ENCODE peak calls at places on chromosomes 1 and 21, in eight cellular contexts. R, O, C, F, J, M, A and Q are unnamed samples.

GRCh38 chr1:41856361-41857285 is 62.1 kb downstream of the HIVEP3 start:
- DNase-seq in O (peak), M (no peak), C (no peak), R (peak), F (no peak), J (no peak), A (no peak), Q (no peak)

GRCh38 chr1:201626629-201627275 is 87.8 kb downstream of the NAV1 start:
- DNase-seq in R (peak), M (no peak), J (no peak), A (no peak), O (peak), F (no peak), C (no peak), Q (no peak)

GRCh38 chr1:203081465-203082355 is 4.1 kb downstream of the MYOG start:
- DNase-seq in M (no peak), R (no peak), J (no peak), C (peak), A (no peak), F (no peak), O (no peak), Q (no peak)

GRCh38 chr21:28459193-28459592 is 533.5 kb downstream of the LTN1 start:
- DNase-seq in R (peak), C (no peak), A (no peak), J (no peak), F (no peak), M (no peak), O (no peak), Q (no peak)

GRCh38 chr1:231040019-231040799 is at the start of gene FAM89A:
- DNase-seq in M (peak), A (no peak), R (peak), J (peak), C (peak), O (peak), F (peak), Q (peak)

GRCh38 chr1:221254813-221255212 is 375.6 kb downstream of the HLX start:
- DNase-seq in M (no peak), J (no peak), A (no peak), F (no peak), R (no peak), O (no peak), C (no peak), Q (no peak)

GRCh38 chr1:203615182-203615581 is 11.4 kb upstream of the ATP2B4 start:
- DNase-seq in J (no peak), F (no peak), C (no peak), O (no peak), M (no peak), A (no peak), R (no peak), Q (no peak)

GRCh38 chr1:27331922-27332321 is 9.9 kb upstream of the SYTL1 start:
- DNase-seq in C (no peak), R (no peak), A (no peak), M (no peak), F (no peak), J (no peak), O (no peak), Q (no peak)

GRCh38 chr1:28509705-28510349 is 4.0 kb downstream of the RCC1 start:
- DNase-seq in A (no peak), M (peak), F (no peak), O (no peak), J (peak), R (peak), C (no peak), Q (peak)

GRCh38 chr1:11339346-11340247 is 66.6 kb downstream of the UBIAD1 start:
- DNase-seq in C (no peak), O (no peak), F (no peak), M (no peak), A (peak), R (no peak), J (no peak), Q (no peak)

GRCh38 chr1:206867261-206867660 is 1.8 kb downstream of the IL20 start:
- DNase-seq in A (no peak), J (no peak), F (no peak), M (no peak), O (no peak), C (no peak), R (no peak), Q (no peak)

GRCh38 chr1:150365945-150366344 is 2.0 kb downstream of the RPRD2 start:
- DNase-seq in J (no peak), F (no peak), O (no peak), A (no peak), C (no peak), M (no peak), R (peak), Q (no peak)

GRCh38 chr21:41611966-41612606 is 104.1 kb upstream of the TMPRSS2 start:
- DNase-seq in C (no peak), O (no peak), R (peak), M (no peak), A (peak), J (peak), F (no peak), Q (no peak)

GRCh38 chr1:171313835-171314320 is at the start of gene FMO4:
- DNase-seq in R (peak), O (peak), F (peak), A (peak), M (peak), J (peak), C (peak), Q (peak)

GRCh38 chr1:111707906-111708305 is 31.3 kb downstream of the INKA2 start:
- DNase-seq in R (no peak), A (no peak), C (no peak), J (no peak), M (no peak), O (no peak), F (no peak), Q (no peak)

GRCh38 chr1:101474039-101474665 is 237.3 kb downstream of the S1PR1 start:
- DNase-seq in R (no peak), F (no peak), M (no peak), J (no peak), A (no peak), C (no peak), O (no peak), Q (no peak)

GRCh38 chr1:118987431-118988185 is 535 bp downstream of the TBX15 start:
- DNase-seq in J (peak), R (no peak), C (no peak), M (no peak), A (no peak), F (no peak), O (peak), Q (no peak)

GRCh38 chr1:212218065-212218464 is 67.1 kb upstream of the PPP2R5A start:
- DNase-seq in C (no peak), J (no peak), F (no peak), M (no peak), A (no peak), R (no peak), O (no peak), Q (no peak)

GRCh38 chr1:1019122-1019999 is 559 bp upstream of the AGRN start:
- DNase-seq in M (peak), R (peak), C (peak), F (peak), O (peak), J (peak), A (no peak), Q (peak)

GRCh38 chr1:108124622-108125311 is 75.4 kb downstream of the SLC25A24 start:
- DNase-seq in F (no peak), A (no peak), O (no peak), M (no peak), J (no peak), C (no peak), R (no peak), Q (no peak)

GRCh38 chr1:36924282-36924791 is 110.0 kb downstream of the GRIK3 start:
- DNase-seq in C (peak), M (no peak), F (no peak), O (peak), J (peak), R (peak), A (no peak), Q (peak)

GRCh38 chr1:21898326-21899155 is 38.6 kb downstream of the HSPG2 start:
- DNase-seq in M (no peak), J (no peak), R (peak), F (no peak), C (no peak), A (no peak), O (peak), Q (no peak)

GRCh38 chr1:43147625-43148319 is 24.3 kb downstream of the EBNA1BP2 start:
- DNase-seq in F (no peak), A (peak), M (peak), R (peak), C (peak), O (peak), J (peak), Q (peak)

GRCh38 chr1:35571263-35571662 is 1.9 kb upstream of the TFAP2E start:
- DNase-seq in J (no peak), F (no peak), C (no peak), O (no peak), R (no peak), A (no peak), M (peak), Q (no peak)

GRCh38 chr1:58401991-58402390 is 144.5 kb downstream of the OMA1 start:
- DNase-seq in F (no peak), J (no peak), O (peak), C (no peak), R (no peak), A (no peak), M (no peak), Q (no peak)

GRCh38 chr1:87329051-87329755 is 523 bp downstream of the LMO4 start:
- DNase-seq in J (peak), M (peak), A (no peak), F (peak), O (peak), R (peak), C (peak), Q (peak)

GRCh38 chr1:232886304-232886703 is 64.1 kb upstream of the NTPCR start:
- DNase-seq in M (no peak), C (no peak), O (no peak), F (no peak), J (no peak), A (no peak), R (no peak), Q (no peak)

GRCh38 chr1:5994713-5995621 is 2.7 kb upstream of the NPHP4 start:
- DNase-seq in M (peak), A (no peak), O (no peak), R (no peak), J (peak), F (peak), C (no peak), Q (peak)

GRCh38 chr1:40855513-40855912 is 6.7 kb downstream of the CITED4 start:
- DNase-seq in C (no peak), O (no peak), R (no peak), F (no peak), A (no peak), J (peak), M (peak), Q (peak)

GRCh38 chr1:34164510-34165381 is at the start of gene CSMD2:
- DNase-seq in C (no peak), A (no peak), J (peak), M (no peak), O (peak), R (peak), F (no peak), Q (no peak)

GRCh38 chr1:33263890-33264504 is 7.7 kb downstream of the ZNF362 start:
- DNase-seq in C (no peak), O (no peak), F (no peak), J (no peak), M (no peak), R (no peak), A (no peak), Q (no peak)

GRCh38 chr1:11929849-11930248 is 3.6 kb upstream of the KIAA2013 start:
- DNase-seq in O (peak), A (no peak), R (peak), J (peak), F (no peak), C (peak), M (no peak), Q (no peak)

GRCh38 chr1:65469889-65470340 is 49.4 kb downstream of the LEPR start:
- DNase-seq in F (no peak), J (no peak), R (peak), C (no peak), O (peak), A (peak), M (no peak), Q (no peak)

GRCh38 chr21:29887313-29888009 is 52.3 kb downstream of the GRIK1 start:
- DNase-seq in O (no peak), A (no peak), J (no peak), F (no peak), M (no peak), C (no peak), R (no peak), Q (no peak)

GRCh38 chr21:32698286-32698685 is 29.5 kb downstream of the SYNJ1 start:
- DNase-seq in J (no peak), C (no peak), R (no peak), F (no peak), M (no peak), O (no peak), A (no peak), Q (no peak)

GRCh38 chr1:39080884-39081265 is 54.7 kb downstream of the NDUFS5 start:
- DNase-seq in M (no peak), F (no peak), J (no peak), R (no peak), A (no peak), O (peak), C (peak), Q (no peak)

GRCh38 chr1:53512807-53513755 is 53.9 kb downstream of the DMRTB1 start:
- DNase-seq in C (no peak), J (no peak), M (no peak), F (no peak), R (no peak), A (no peak), O (no peak), Q (no peak)

GRCh38 chr21:31221051-31221450 is 123.0 kb downstream of the TIAM1 start:
- DNase-seq in C (no peak), F (no peak), R (no peak), O (no peak), M (no peak), A (no peak), J (no peak), Q (no peak)

GRCh38 chr1:208219098-208219658 is 25.0 kb downstream of the PLXNA2 start:
- DNase-seq in A (no peak), M (no peak), J (no peak), R (no peak), F (no peak), O (no peak), C (no peak), Q (no peak)